ENCODE peak calls at places on chromosomes 2 and 18, in six cellular contexts. Q is K562, X is A549, H is HepG2, B is GM12878, P is endothelial cell of umbilical vein. U is an unnamed sample.

GRCh38 chr2:128640166-128640846 is 321.6 kb upstream of the HS6ST1 start:
- DNase-seq in Q (no peak), X (no peak), H (no peak), B (no peak), P (no peak), U (no peak)

GRCh38 chr2:10166489-10167295 is 44.2 kb downstream of the RRM2 start:
- DNase-seq in Q (no peak), X (no peak), H (no peak), B (no peak), P (no peak), U (no peak)

GRCh38 chr2:189210250-189211075 is 30.9 kb upstream of the COL5A2 start:
- DNase-seq in Q (peak), X (peak), H (no peak), B (no peak), P (peak), U (no peak)

GRCh38 chr2:237627463-237628321 is at the start of gene LRRFIP1:
- DNase-seq in Q (no peak), X (no peak), H (no peak), B (no peak), P (peak), U (no peak)

GRCh38 chr2:69685321-69686048 is 41.9 kb upstream of the AAK1 start:
- DNase-seq in Q (no peak), X (peak), H (peak), B (no peak), P (peak), U (no peak)

GRCh38 chr2:239312081-239312501 is 88.7 kb downstream of the HDAC4 start:
- DNase-seq in Q (no peak), X (no peak), H (no peak), B (no peak), P (no peak), U (no peak)

GRCh38 chr2:219285894-219286425 is 6.8 kb downstream of the DNAJB2 start:
- DNase-seq in Q (peak), X (no peak), H (no peak), B (no peak), P (no peak), U (no peak)

GRCh38 chr2:229489016-229489415 is 217.9 kb upstream of the PID1 start:
- DNase-seq in Q (no peak), X (peak), H (no peak), B (no peak), P (no peak), U (peak)

GRCh38 chr2:180699657-180700361 is 280.6 kb upstream of the UBE2E3 start:
- DNase-seq in Q (no peak), X (no peak), H (no peak), B (no peak), P (no peak), U (no peak)

GRCh38 chr2:65390134-65390533 is 42.3 kb downstream of the SPRED2 start:
- DNase-seq in Q (no peak), X (no peak), H (no peak), B (peak), P (no peak), U (no peak)

GRCh38 chr18:48627216-48627615 is 88.4 kb downstream of the CTIF start:
- DNase-seq in Q (no peak), X (peak), H (no peak), B (no peak), P (peak), U (no peak)

GRCh38 chr2:10385933-10386773 is 62.0 kb downstream of the ODC1 start:
- DNase-seq in Q (no peak), X (peak), H (peak), B (no peak), P (no peak), U (peak)

GRCh38 chr2:134777593-134777992 is 58.8 kb upstream of the TMEM163 start:
- DNase-seq in Q (no peak), X (no peak), H (no peak), B (no peak), P (no peak), U (no peak)

GRCh38 chr2:109345653-109346165 is 216.7 kb downstream of the SH3RF3 start:
- DNase-seq in Q (no peak), X (no peak), H (no peak), B (no peak), P (no peak), U (no peak)

GRCh38 chr2:102337481-102338386 is 17.9 kb upstream of the IL18R1 start:
- DNase-seq in Q (no peak), X (no peak), H (no peak), B (no peak), P (peak), U (no peak)

GRCh38 chr2:71716697-71717624 is 263.6 kb downstream of the DYSF start:
- DNase-seq in Q (peak), X (peak), H (peak), B (no peak), P (peak), U (no peak)

GRCh38 chr18:59820663-59821062 is 79.1 kb upstream of the PMAIP1 start:
- DNase-seq in Q (no peak), X (no peak), H (no peak), B (no peak), P (no peak), U (no peak)

GRCh38 chr2:3117650-3118216 is 259.9 kb downstream of the EIPR1 start:
- DNase-seq in Q (no peak), X (no peak), H (no peak), B (no peak), P (no peak), U (no peak)

GRCh38 chr2:75788154-75788553 is 77.4 kb upstream of the GCFC2 start:
- DNase-seq in Q (no peak), X (no peak), H (no peak), B (no peak), P (no peak), U (no peak)

GRCh38 chr2:43360137-43360536 is 133.7 kb upstream of the ZFP36L2 start:
- DNase-seq in Q (no peak), X (no peak), H (no peak), B (no peak), P (no peak), U (no peak)

GRCh38 chr2:98607741-98608117 is 583 bp downstream of the COA5 start:
- DNase-seq in Q (no peak), X (no peak), H (no peak), B (no peak), P (no peak), U (no peak)

GRCh38 chr2:98606431-98606830 is 1.9 kb downstream of the COA5 start:
- DNase-seq in Q (no peak), X (no peak), H (no peak), B (no peak), P (no peak), U (no peak)

GRCh38 chr2:98607104-98607503 is 1.2 kb downstream of the COA5 start:
- DNase-seq in Q (no peak), X (no peak), H (no peak), B (no peak), P (no peak), U (peak)

GRCh38 chr2:98608118-98608961 is at the start of the genes COA5 and UNC50:
- DNase-seq in Q (peak), X (peak), H (peak), B (peak), P (peak), U (peak)

GRCh38 chr2:98608962-98609604 is 694 bp downstream of the UNC50 start:
- DNase-seq in Q (peak), X (peak), H (no peak), B (no peak), P (peak), U (peak)
- TF ChIP-seq MAX in Q (no peak), X (no peak), H (no peak), B (no peak), P (no peak), U (no peak)

DNA sequence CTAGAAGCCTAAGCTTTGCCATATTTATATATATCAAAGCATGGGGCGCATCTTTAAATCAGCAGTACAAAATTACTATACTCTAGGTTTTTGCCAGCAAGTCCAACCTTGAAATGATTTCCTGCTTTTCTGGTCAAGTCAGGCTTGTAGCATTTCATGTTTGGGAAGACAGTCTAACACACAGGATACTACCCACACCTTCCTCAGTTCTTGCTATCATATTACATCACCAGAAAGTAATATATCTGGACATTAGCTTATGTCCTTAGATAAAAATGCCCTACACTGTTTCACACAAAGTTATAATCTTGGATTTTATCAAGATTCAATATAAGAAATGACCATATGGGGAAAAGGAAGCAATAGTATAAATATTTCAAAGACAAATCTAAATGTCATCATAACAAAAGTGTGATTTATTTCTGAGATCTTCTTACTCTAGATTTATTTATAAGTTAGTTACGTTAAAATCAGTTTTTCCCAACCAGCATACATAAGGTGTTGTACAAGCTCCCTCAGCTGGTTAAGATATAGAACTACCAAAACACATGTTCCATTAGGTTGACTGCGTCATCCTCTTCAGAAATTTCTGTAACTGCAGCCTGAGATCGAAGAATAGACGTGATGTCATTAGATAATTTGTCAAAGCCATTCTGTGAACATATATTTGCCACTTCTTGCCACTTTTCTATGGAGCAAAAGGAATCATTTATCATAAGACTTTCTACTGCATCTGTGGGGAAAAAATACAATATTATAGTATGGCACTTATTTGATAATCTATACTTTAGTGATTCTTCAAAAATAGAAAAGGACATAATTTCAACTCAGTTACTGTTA is 56.6 kb downstream of the CLHC1 start:
- DNase-seq in Q (peak), X (peak), H (peak), B (no peak), P (peak), U (peak)
- TF ChIP-seq MYC in Q (no peak), X (no peak), H (no peak), B (no peak), P (no peak), U (no peak)

GRCh38 chr2:120318626-120319025 is 27.3 kb upstream of the INHBB start:
- DNase-seq in Q (no peak), X (no peak), H (no peak), B (no peak), P (no peak), U (no peak)
- TF ChIP-seq MAX in Q (no peak), X (no peak), H (no peak), B (no peak), P (no peak), U (no peak)

GRCh38 chr2:8882094-8882493 is 44.7 kb upstream of the KIDINS220 start:
- DNase-seq in Q (peak), X (peak), H (peak), B (no peak), P (no peak), U (peak)
- TF ChIP-seq MYC in Q (no peak), X (no peak), H (no peak), B (no peak), P (no peak), U (no peak)

GRCh38 chr2:38947241-38948239 is 57.9 kb downstream of the ARHGEF33 start:
- DNase-seq in Q (peak), X (peak), H (peak), B (peak), P (peak), U (peak)
- TF ChIP-seq MAX in Q (no peak), X (peak), H (peak), B (no peak), P (no peak), U (peak)

DNA sequence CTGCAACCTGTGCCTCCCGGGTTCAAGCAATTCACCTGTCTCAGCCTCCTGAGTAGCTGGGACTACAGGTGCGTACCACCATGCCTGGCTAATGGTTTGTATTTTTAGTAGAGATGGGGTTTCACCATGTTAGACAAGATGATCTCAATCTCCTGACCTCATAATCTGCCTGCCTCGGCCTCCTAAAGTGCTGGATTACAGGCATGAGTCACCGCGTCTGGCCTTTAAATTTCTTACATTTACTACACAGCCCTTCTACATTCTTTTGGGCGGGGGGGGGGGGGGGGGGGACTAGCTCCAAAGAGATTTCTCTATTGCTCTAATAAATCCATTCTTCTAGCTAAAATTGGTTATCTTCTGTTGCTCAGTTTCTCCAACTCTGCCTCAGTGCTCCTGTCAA is 964.9 kb upstream of the ACVR2A start:
- DNase-seq in Q (no peak), X (no peak), H (no peak), B (no peak), P (no peak), U (no peak)
- TF ChIP-seq MYC in Q (no peak), X (no peak), H (no peak), B (no peak), P (no peak), U (no peak)